ENCODE peak calls at places on chromosomes 6 and 20, in six cellular contexts. P, B, X, T, C and E are unnamed samples.

GRCh38 chr6:1708141-1708540 is 98.4 kb downstream of the FOXC1 start:
- DNase-seq in C (no peak), B (peak), T (no peak), X (no peak), P (no peak), E (no peak)

GRCh38 chr20:6075428-6076219 is 21.8 kb upstream of the LRRN4 start:
- DNase-seq in B (no peak), T (no peak), C (no peak), P (no peak), X (no peak), E (no peak)

GRCh38 chr20:2804921-2805681 is 4.7 kb upstream of the CPXM1 start:
- DNase-seq in X (no peak), C (no peak), T (no peak), B (peak), P (no peak), E (no peak)

GRCh38 chr6:17932362-17932852 is 55.0 kb downstream of the KIF13A start:
- DNase-seq in P (peak), C (peak), B (no peak), X (no peak), T (no peak), E (peak)

GRCh38 chr6:137866200-137866913 is 702 bp upstream of the TNFAIP3 start:
- DNase-seq in X (no peak), C (peak), P (no peak), T (no peak), B (peak), E (no peak)

GRCh38 chr20:54068966-54069365 is 1.4 kb downstream of the BCAS1 start:
- DNase-seq in P (no peak), T (no peak), C (no peak), B (no peak), X (no peak), E (no peak)

GRCh38 chr6:158799051-158799792 is 19.9 kb downstream of the EZR start:
- DNase-seq in B (no peak), X (peak), T (no peak), P (peak), C (peak), E (peak)

GRCh38 chr6:128131566-128131965 is 230.7 kb upstream of the THEMIS start:
- DNase-seq in P (no peak), B (no peak), C (no peak), X (no peak), T (no peak), E (no peak)

GRCh38 chr6:24520929-24521546 is 26.3 kb downstream of the ALDH5A1 start:
- DNase-seq in P (peak), B (peak), T (no peak), X (peak), C (peak), E (peak)

GRCh38 chr6:84791233-84791632 is 26.8 kb upstream of the TBX18 start:
- DNase-seq in X (no peak), P (no peak), B (no peak), C (no peak), T (no peak), E (no peak)

GRCh38 chr20:44187763-44188709 is 1.0 kb upstream of the JPH2 start:
- DNase-seq in T (no peak), P (no peak), X (no peak), C (no peak), B (no peak), E (no peak)

GRCh38 chr6:143594647-143595046 is 83.1 kb upstream of the PHACTR2 start:
- DNase-seq in B (no peak), X (no peak), T (no peak), C (no peak), P (peak), E (no peak)

GRCh38 chr6:84019812-84020211 is 13.8 kb upstream of the MRAP2 start:
- DNase-seq in B (no peak), X (no peak), C (no peak), T (no peak), P (no peak), E (no peak)

GRCh38 chr6:134626131-134626530 is 308.2 kb upstream of the SGK1 start:
- DNase-seq in T (no peak), B (no peak), X (no peak), C (no peak), P (no peak), E (no peak)

GRCh38 chr20:61899971-61900370 is 165.7 kb downstream of the TAF4 start:
- DNase-seq in X (no peak), P (no peak), B (no peak), T (no peak), C (no peak), E (no peak)

GRCh38 chr6:45001663-45002062 is 326.5 kb upstream of the RUNX2 start:
- DNase-seq in B (no peak), X (no peak), C (no peak), T (peak), P (no peak), E (no peak)

GRCh38 chr20:38680492-38681118 is 43.7 kb upstream of the SLC32A1 start:
- DNase-seq in X (no peak), P (peak), B (peak), C (no peak), T (no peak), E (peak)

GRCh38 chr6:46138281-46138680 is 8.5 kb downstream of the ENPP4 start:
- DNase-seq in B (no peak), X (no peak), P (no peak), C (no peak), T (no peak), E (no peak)

GRCh38 chr20:20562507-20562906 is 149.9 kb downstream of the RALGAPA2 start:
- DNase-seq in C (no peak), P (no peak), X (no peak), T (no peak), B (no peak), E (no peak)

GRCh38 chr6:18432180-18432579 is 45.0 kb downstream of the RNF144B start:
- DNase-seq in B (no peak), C (no peak), P (peak), X (no peak), T (no peak), E (no peak)

GRCh38 chr6:150549577-150550184 is 50.0 kb upstream of the PLEKHG1 start:
- DNase-seq in P (no peak), X (no peak), C (no peak), B (no peak), T (no peak), E (no peak)

GRCh38 chr6:108741346-108741989 is 106.8 kb upstream of the ARMC2 start:
- DNase-seq in C (no peak), B (no peak), P (no peak), X (no peak), T (no peak), E (no peak)

GRCh38 chr6:170202416-170203135 is 88.3 kb downstream of the DLL1 start:
- DNase-seq in X (no peak), C (no peak), P (no peak), T (no peak), B (no peak), E (no peak)

GRCh38 chr6:109783245-109783990 is 92.3 kb downstream of the FIG4 start:
- DNase-seq in B (peak), X (no peak), P (no peak), T (no peak), C (no peak), E (no peak)
- TF ChIP-seq CTCF in B (peak), X (no peak), P (peak), T (peak), C (peak), E (no peak)

DNA sequence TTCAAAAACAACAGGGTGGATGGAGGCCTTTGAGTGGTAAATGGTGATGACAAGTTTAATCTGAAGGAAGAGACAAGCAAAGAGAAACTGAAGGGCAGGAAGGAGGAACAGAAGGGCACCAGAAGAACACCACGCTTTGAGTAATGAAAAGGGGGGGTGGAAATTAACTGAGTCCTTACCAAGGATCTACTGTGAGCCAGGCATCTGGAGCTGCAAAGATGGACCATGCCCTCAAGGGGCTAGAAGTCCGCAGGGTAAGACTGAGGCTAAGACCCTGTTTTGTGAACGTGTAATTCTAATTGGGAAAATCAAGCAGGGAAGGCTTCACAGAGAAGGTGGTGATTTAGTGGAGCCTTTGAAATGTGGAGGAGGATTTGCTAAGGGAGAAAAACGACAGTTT is 1.6 kb downstream of the NDRG3 start:
- DNase-seq in T (no peak), C (no peak), P (no peak), B (no peak), X (no peak), E (no peak)
- TF ChIP-seq CTCF in T (no peak), C (no peak), P (no peak), B (no peak), X (no peak), E (no peak)

GRCh38 chr20:60857708-60858107 is 394.4 kb upstream of the CDH4 start:
- DNase-seq in T (no peak), X (no peak), P (no peak), C (no peak), B (no peak), E (no peak)

DNA sequence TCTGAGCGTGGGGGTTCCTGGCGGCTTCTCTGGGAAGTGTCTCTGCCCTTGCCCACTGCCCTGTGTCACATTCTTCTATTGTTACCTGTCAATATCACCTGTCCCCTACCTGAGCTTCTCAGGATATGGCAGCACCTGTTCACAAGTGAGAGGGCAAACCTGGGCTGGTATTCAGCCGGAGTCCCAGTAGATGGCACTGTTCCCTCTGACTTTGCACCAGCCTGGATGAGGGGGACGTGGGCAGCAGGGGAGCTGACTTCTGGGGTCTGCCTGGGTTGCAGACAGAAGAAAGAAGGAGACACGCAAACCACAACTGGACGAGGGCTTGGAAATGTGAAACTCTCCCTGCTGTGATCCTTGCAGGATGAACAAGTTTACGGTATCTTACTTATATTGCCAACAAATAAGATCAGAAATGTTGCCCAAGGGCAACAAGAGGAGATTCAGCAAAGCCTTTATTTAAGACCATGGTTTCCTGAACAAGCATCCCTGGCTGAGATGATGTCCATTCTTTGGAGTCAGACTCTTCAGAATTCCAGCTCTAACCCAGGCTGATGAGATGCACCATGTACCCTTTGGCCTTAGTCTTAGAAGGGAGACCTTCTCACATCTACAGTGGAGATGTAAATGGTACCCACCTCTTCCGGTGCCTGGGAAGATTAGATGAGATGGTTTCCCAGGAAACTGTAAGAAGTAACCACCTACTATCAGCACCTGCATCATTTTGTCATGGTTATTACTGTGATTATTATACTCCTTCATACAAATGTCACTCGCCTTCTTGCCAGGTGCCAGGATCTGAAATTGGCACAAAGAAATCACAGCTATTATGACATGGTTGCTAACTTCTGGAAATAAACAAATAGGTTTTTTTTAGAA is 400.0 kb upstream of the CDH4 start:
- DNase-seq in T (no peak), P (no peak), B (peak), X (no peak), C (no peak), E (no peak)
- TF ChIP-seq CTCF in T (no peak), P (peak), B (peak), X (no peak), C (peak), E (no peak)

GRCh38 chr6:56616967-56617366 is 25.7 kb downstream of the DST start:
- DNase-seq in C (no peak), P (no peak), B (peak), X (no peak), T (no peak), E (no peak)

GRCh38 chr6:56613247-56613851 is 29.3 kb downstream of the DST start:
- DNase-seq in B (no peak), P (no peak), T (no peak), X (no peak), C (no peak), E (no peak)

GRCh38 chr6:56620229-56620868 is 22.3 kb downstream of the DST start:
- DNase-seq in P (no peak), T (no peak), B (no peak), X (no peak), C (no peak), E (no peak)

GRCh38 chr6:56618050-56618449 is 24.6 kb downstream of the DST start:
- DNase-seq in B (no peak), X (no peak), T (no peak), C (no peak), P (no peak), E (no peak)
- TF ChIP-seq CTCF in B (peak), X (no peak), T (peak), C (no peak), P (peak), E (no peak)

DNA sequence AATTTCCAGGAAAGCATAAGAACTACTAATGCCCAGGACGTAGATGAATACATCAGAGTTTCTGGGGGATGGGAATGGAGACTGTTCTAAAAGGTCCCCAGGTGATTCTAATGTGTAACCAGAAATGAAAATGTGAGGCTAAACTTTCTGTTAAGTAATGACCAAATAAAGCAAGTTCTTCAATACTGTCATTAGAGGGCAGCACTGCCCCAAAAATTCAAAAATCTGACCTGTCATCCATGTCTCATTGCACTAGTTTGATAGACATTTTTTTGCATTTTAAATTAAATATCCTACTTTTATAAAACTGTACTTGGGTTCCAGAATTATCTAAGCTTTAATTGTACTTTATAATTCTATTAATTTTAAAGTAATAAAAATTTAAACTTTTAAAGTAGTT is 94.9 kb downstream of the RFX6 start:
- DNase-seq in P (peak), X (peak), T (peak), C (peak), B (peak), E (peak)
- TF ChIP-seq CTCF in P (peak), X (peak), T (peak), C (peak), B (peak), E (peak)

GRCh38 chr6:5746392-5747140 is 260.2 kb downstream of the NRN1 start:
- DNase-seq in C (no peak), P (no peak), T (no peak), X (no peak), B (peak), E (no peak)
- TF ChIP-seq CTCF in C (no peak), P (peak), T (no peak), X (no peak), B (peak), E (no peak)

GRCh38 chr6:41519748-41520699 is 26.2 kb upstream of the FOXP4 start:
- DNase-seq in X (peak), B (no peak), C (no peak), P (no peak), T (no peak), E (no peak)
- TF ChIP-seq CTCF in X (no peak), B (no peak), C (no peak), P (no peak), T (no peak), E (no peak)